ENCODE peak calls at places on chromosomes 4 and X, in eight cellular contexts. B is small intestine; T is upper lobe of left lung; J is body of pancreas; F is dorsolateral prefrontal cortex; S is ovary; Y is CD4-positive, alpha-beta memory T cell; L is kidney epithelial cell. G is an unnamed sample. For H3K27me3, the result is how much of the 10 kb centered on the place peaks cover.

GRCh38 chr4:87353592-87353991 is 30.9 kb upstream of the HSD17B13 start:
- DNase-seq in T (peak), L (no peak), J (peak), S (peak), B (no peak), Y (no peak), F (no peak), G (peak)

GRCh38 chr4:87423313-87424031 is 1.1 kb downstream of the NUDT9 start:
- DNase-seq in F (no peak), L (no peak), S (no peak), B (peak), Y (no peak), J (peak), T (no peak), G (no peak)

GRCh38 chr4:98939892-98940298 is 11.0 kb upstream of the EIF4E start:
- DNase-seq in Y (no peak), L (no peak), S (no peak), F (no peak), B (peak), T (no peak), J (peak), G (no peak)

GRCh38 chr4:178185517-178185916 is 743.3 kb upstream of the AGA start:
- DNase-seq in B (peak), T (no peak), S (no peak), F (no peak), L (no peak), J (peak), Y (no peak), G (no peak)

GRCh38 chr4:81647388-81647787 is 175.7 kb upstream of the RASGEF1B start:
- DNase-seq in J (no peak), B (no peak), T (no peak), Y (no peak), S (no peak), L (no peak), F (no peak), G (no peak)

GRCh38 chr4:73764513-73764912 is 24.1 kb downstream of the CXCL8 start:
- DNase-seq in T (no peak), B (no peak), L (no peak), F (no peak), J (no peak), Y (no peak), S (no peak), G (no peak)

GRCh38 chr4:180706766-180707165 is 1536.4 kb upstream of the TENM3 start:
- DNase-seq in L (no peak), Y (no peak), S (no peak), B (no peak), F (no peak), T (no peak), J (no peak), G (no peak)

GRCh38 chrX:8404958-8405357 is 59.7 kb upstream of the VCX3B start:
- DNase-seq in B (no peak), F (no peak), S (no peak), T (no peak), L (no peak), J (no peak), Y (no peak), G (no peak)

DNA sequence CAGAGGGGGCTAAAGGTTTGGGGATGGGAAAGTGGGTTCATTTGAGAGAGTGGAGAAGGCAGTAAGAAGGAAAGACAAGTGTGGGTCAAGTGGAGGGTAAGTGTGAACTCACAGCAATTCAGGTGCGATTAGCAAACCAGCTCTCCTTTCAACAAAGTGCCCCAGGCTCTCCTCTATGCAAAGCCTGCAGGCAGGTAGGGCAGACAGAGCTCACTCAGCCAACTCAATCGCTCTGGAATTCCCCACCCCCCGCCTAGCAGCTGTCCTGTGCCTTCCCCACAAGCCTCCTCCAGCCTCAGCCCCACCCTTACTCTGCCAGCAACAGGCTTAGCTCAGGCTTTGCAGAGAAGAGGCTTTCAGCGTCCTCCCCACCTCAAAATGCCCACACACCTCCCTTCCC is 14.8 kb upstream of the MAMLD1 start:
- DNase-seq in J (no peak), T (no peak), B (no peak), S (no peak), F (no peak), L (no peak), Y (no peak), G (no peak)
- H3K27me3 ChIP-seq in J (under half), T (under half), B (under half), S (under half), F (under half), L (under half), Y (under half), G (under half)

DNA sequence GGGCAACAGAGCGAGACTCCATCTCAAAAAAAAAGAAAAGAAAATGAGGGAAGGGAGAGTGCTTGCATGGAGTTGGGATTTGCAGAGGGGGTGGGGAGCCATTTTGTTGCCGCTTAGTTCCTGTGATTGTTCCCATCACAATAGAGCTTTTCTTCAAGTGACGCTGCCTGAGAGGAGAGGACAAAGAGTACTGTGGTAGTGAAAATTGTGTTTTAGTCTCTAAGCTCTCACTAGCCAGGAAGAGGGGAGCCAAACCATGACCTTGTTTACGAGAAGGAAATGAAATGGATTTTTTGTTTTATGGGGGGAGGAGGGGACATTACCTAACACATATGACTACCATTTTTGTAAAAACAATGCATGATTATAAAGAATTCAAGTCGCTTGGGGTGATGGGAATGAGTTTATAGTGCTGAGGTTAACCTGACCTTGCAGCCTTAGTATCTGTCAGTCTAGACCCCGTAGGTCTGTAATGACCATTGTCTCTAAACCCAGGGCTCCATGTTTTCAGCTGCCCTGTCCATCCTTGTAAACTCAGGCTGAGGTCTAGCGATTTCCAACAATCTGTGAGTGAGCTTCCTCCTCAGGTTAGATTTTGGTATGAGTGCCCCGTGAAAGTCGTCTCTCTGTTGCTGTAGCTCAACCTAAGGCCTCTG is 18.8 kb downstream of the SRD5A3 start:
- DNase-seq in T (no peak), J (no peak), F (no peak), B (no peak), S (no peak), L (no peak), Y (no peak), G (no peak)
- H3K27me3 ChIP-seq in T (under half), J (under half), F (under half), B (under half), S (under half), L (under half), Y (under half), G (under half)

GRCh38 chr4:80265571-80266266 is 745 bp upstream of the FGF5 start:
- DNase-seq in J (no peak), F (no peak), Y (no peak), T (no peak), L (peak), B (no peak), S (no peak), G (no peak)
- H3K27me3 ChIP-seq in J (under half), F (under half), Y (under half), T (under half), L (under half), B (under half), S (under half), G (half or more)

DNA sequence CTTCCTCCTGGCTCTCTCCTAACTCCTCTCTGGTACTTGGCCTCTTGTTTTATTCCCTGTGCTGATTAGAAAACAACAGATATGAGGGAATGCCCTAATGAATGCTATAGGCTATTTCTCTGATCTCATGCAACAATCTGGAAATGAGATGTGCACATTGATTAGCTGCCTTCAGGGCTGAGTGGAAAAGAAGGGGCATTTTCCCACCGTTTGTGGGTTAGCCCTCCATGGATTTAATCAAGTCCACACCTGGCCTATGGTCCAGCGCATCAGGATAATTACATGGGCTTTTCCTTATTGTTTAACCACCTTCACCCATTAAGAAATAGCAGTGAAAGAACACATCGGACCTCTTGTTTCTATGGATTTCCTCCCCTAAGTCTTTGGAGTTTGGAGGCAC is 70.0 kb downstream of the CAPN6 start:
- DNase-seq in Y (no peak), L (no peak), B (no peak), T (no peak), J (no peak), F (no peak), S (no peak), G (no peak)
- H3K27me3 ChIP-seq in Y (under half), L (under half), B (under half), T (under half), J (under half), F (under half), S (under half), G (under half)

GRCh38 chrX:140501940-140502468 is 2.9 kb downstream of the SOX3 start:
- DNase-seq in S (no peak), J (no peak), B (no peak), F (no peak), Y (no peak), L (no peak), T (no peak), G (no peak)
- H3K27me3 ChIP-seq in S (under half), J (under half), B (under half), F (under half), Y (under half), L (half or more), T (under half), G (half or more)

GRCh38 chr4:8853249-8853648 is 18.4 kb downstream of the HMX1 start:
- DNase-seq in L (no peak), B (no peak), S (no peak), T (no peak), F (no peak), Y (no peak), J (no peak), G (no peak)
- H3K27me3 ChIP-seq in L (under half), B (under half), S (under half), T (under half), F (half or more), Y (under half), J (under half), G (half or more)

GRCh38 chr4:1418494-1419285 is 12.4 kb upstream of the NKX1-1 start:
- DNase-seq in J (no peak), T (peak), B (no peak), F (no peak), S (no peak), L (no peak), Y (no peak), G (peak)
- H3K27me3 ChIP-seq in J (under half), T (under half), B (under half), F (under half), S (under half), L (under half), Y (under half), G (under half)

GRCh38 chrX:109911046-109911445 is 91.9 kb upstream of the TMEM164 start:
- DNase-seq in J (no peak), L (no peak), Y (no peak), F (no peak), S (no peak), B (no peak), T (no peak), G (no peak)
- H3K27me3 ChIP-seq in J (under half), L (under half), Y (under half), F (under half), S (under half), B (under half), T (under half), G (under half)

GRCh38 chrX:139203681-139204575 is 326.6 kb upstream of the F9 start:
- DNase-seq in J (no peak), L (no peak), S (peak), T (no peak), Y (no peak), B (no peak), F (peak), G (no peak)
- H3K27me3 ChIP-seq in J (under half), L (under half), S (under half), T (under half), Y (under half), B (under half), F (under half), G (under half)

GRCh38 chr4:6338951-6339817 is 69.5 kb downstream of the WFS1 start:
- DNase-seq in J (no peak), L (no peak), T (no peak), B (no peak), Y (no peak), S (no peak), F (no peak), G (no peak)

GRCh38 chr4:6336166-6336565 is 66.5 kb downstream of the WFS1 start:
- DNase-seq in S (no peak), J (no peak), F (no peak), Y (no peak), L (no peak), B (no peak), T (no peak), G (no peak)

GRCh38 chr4:6335040-6335590 is 65.5 kb downstream of the WFS1 start:
- DNase-seq in B (no peak), J (no peak), S (no peak), L (no peak), T (no peak), Y (no peak), F (no peak), G (no peak)

GRCh38 chr4:6338175-6338950 is 68.7 kb downstream of the WFS1 start:
- DNase-seq in Y (no peak), B (peak), S (no peak), T (no peak), J (no peak), F (no peak), L (no peak), G (no peak)

DNA sequence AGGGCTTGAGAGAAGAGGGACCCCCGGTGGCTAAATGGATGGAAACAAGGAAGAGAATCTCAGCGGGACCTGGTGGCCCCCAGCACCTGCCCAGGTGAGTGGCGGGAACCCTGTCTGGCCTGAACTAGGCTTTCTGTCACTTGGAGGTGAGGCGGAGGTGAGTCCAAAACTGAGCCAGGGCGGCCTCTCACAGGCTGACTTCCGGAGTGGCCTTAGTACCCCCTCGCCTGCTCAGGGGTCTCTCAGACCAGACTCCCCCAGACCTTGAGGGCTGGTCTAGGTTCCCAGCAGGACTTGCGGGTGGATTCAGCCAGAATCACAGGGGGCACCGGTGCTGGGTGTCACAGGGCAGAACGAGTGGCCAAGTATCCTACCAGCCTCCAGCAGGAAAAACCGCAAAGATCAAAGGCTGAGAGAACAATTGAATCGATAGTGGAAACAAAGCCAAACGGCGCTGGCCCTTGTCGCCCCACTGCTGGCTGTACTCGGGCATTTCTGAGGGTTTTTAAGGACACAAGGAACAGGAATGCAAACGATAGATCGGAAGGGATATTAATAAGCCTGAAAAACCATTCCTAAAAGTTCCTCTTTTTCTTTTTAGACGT is 67.8 kb downstream of the WFS1 start:
- DNase-seq in S (no peak), L (no peak), B (peak), T (no peak), J (peak), F (no peak), Y (no peak), G (no peak)
- H3K27me3 ChIP-seq in S (under half), L (under half), B (under half), T (under half), J (under half), F (under half), Y (under half), G (under half)

G was measured in tibial artery.